ENCODE peak calls at places on chromosomes 12 and 14, in five cellular contexts. Z, R, H, L and C are unnamed samples.

GRCh38 chr14:21866479-21866878 is 192.9 kb upstream of the OR4E1 start:
- DNase-seq in Z (peak; percentile 19), R (no peak), H (no peak), L (no peak), C (peak; percentile 31)

GRCh38 chr12:15629108-15629507 is 160.1 kb downstream of the EPS8 start:
- DNase-seq in Z (peak; percentile 99), R (no peak), H (peak; percentile 84), L (no peak), C (peak; percentile 99)

GRCh38 chr14:69539631-69540410 is 34.9 kb downstream of the CCDC177 start:
- DNase-seq in Z (peak; percentile 91), R (no peak), H (peak; percentile 25), L (no peak), C (peak; percentile 88)

GRCh38 chr14:99592933-99593753 is 10.9 kb downstream of the CCDC85C start:
- DNase-seq in Z (no peak), R (peak; percentile 59), H (no peak), L (no peak), C (no peak)

GRCh38 chr12:65740873-65741600 is 83.2 kb upstream of the HMGA2 start:
- DNase-seq in Z (peak; percentile 84), R (no peak), H (peak; percentile 71), L (peak; percentile 63), C (peak; percentile 85)

GRCh38 chr14:95046711-95047681 is 110.3 kb downstream of the DICER1 start:
- DNase-seq in Z (no peak), R (no peak), H (no peak), L (peak; percentile 41), C (no peak)

GRCh38 chr12:125125271-125125670 is 60.0 kb downstream of the AACS start:
- DNase-seq in Z (no peak), R (no peak), H (no peak), L (no peak), C (no peak)

GRCh38 chr12:115227137-115227615 is 543.2 kb upstream of the TBX3 start:
- DNase-seq in Z (peak; percentile 67), R (no peak), H (no peak), L (no peak), C (peak; percentile 89)

GRCh38 chr12:109358154-109358869 is 10.6 kb downstream of the MYO1H start:
- DNase-seq in Z (peak; percentile 59), R (no peak), H (no peak), L (no peak), C (peak; percentile 59)

GRCh38 chr12:50187084-50187900 is 20.1 kb upstream of the CERS5 start:
- DNase-seq in Z (peak; percentile 91), R (no peak), H (no peak), L (no peak), C (peak; percentile 88)

GRCh38 chr14:99968156-99968920 is 96.9 kb upstream of the EVL start:
- DNase-seq in Z (peak; percentile 60), R (no peak), H (no peak), L (no peak), C (peak; percentile 84)

GRCh38 chr14:75200451-75200850 is 24.0 kb upstream of the TMED10 start:
- DNase-seq in Z (no peak), R (no peak), H (no peak), L (no peak), C (no peak)

GRCh38 chr14:37203423-37203822 is 5.7 kb downstream of the MIPOL1 start:
- DNase-seq in Z (no peak), R (no peak), H (no peak), L (no peak), C (no peak)

GRCh38 chr12:12624479-12625120 is 12.9 kb downstream of the CREBL2 start:
- DNase-seq in Z (no peak), R (no peak), H (no peak), L (no peak), C (no peak)

GRCh38 chr14:101665478-101666078 is 95.9 kb upstream of the PPP2R5C start:
- DNase-seq in Z (peak; percentile 43), R (no peak), H (no peak), L (no peak), C (peak; percentile 53)

GRCh38 chr12:55657282-55657681 is 20.6 kb downstream of the OR10P1 start:
- DNase-seq in Z (no peak), R (no peak), H (no peak), L (no peak), C (no peak)

GRCh38 chr12:42482820-42483533 is 106.6 kb downstream of the PRICKLE1 start:
- DNase-seq in Z (peak; percentile 68), R (peak; percentile 43), H (peak; percentile 59), L (peak; percentile 63), C (peak; percentile 76)

GRCh38 chr12:56032006-56032405 is 9.7 kb upstream of the RPS26 start:
- DNase-seq in Z (no peak), R (no peak), H (no peak), L (no peak), C (no peak)

GRCh38 chr14:39576726-39577125 is 144.5 kb upstream of the FBXO33 start:
- DNase-seq in Z (no peak), R (no peak), H (no peak), L (no peak), C (no peak)

GRCh38 chr12:73629893-73630872 is 907.5 kb upstream of the ATXN7L3B start:
- DNase-seq in Z (no peak), R (no peak), H (no peak), L (no peak), C (no peak)
- TF ChIP-seq CTCF in Z (no peak), R (no peak), H (no peak), L (no peak), C (no peak)

GRCh38 chr12:113777751-113778150 is 188.4 kb downstream of the RBM19 start:
- DNase-seq in Z (no peak), R (no peak), H (no peak), L (no peak), C (no peak)
- H3K4me3 ChIP-seq in Z (no peak overlapping the region), R (no peak overlapping the region), H (no peak overlapping the region), L (no peak overlapping the region), C (no peak overlapping the region)

GRCh38 chr14:82009076-82009475 is 475.4 kb upstream of the SEL1L start:
- DNase-seq in Z (no peak), R (no peak), H (no peak), L (no peak), C (no peak)
- TF ChIP-seq CTCF in Z (no peak), R (peak; percentile 30), H (no peak), L (no peak), C (no peak)

GRCh38 chr12:100794441-100795192 is at the start of gene ANO4:
- DNase-seq in Z (no peak), R (peak; percentile 43), H (no peak), L (no peak), C (peak; percentile 5)
- H3K4me3 ChIP-seq in Z (no peak within 1 kb of the TSS), R (peak within 1 kb of the TSS; percentile 67), H (no peak within 1 kb of the TSS), L (no peak within 1 kb of the TSS), C (no peak within 1 kb of the TSS)

DNA sequence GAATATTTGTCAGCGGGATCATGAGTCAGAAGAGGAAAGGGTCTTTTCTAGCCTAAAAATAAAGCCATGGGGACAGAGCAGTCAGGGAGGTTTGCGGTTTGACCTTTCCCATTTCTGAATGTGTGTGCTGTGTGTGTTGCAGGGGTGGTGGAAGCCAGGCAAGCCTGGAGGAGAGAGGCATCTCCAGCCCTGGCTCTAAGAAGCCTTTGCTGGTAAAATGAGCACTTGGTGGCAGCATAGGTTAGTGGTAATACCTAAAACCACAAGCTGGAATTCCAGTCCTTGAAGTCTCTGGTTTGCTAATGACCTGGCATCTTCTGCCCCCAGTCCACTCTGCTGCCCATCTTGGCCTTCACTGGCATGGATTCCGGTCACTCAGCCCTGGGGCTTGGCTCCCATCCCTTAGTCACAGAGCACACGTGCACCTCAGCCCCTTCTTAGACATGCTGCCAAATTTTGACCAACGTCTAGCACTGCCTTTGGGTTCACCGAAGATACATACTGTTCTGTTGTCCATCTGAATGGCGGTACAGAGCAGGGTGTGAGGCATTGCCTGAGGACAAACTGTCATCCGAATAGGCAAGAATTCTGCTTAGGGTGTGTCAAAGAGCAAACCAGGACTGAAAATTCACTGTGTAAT is 52.7 kb downstream of the KCNA5 start:
- DNase-seq in Z (peak; percentile 6), R (no peak), H (no peak), L (no peak), C (peak; percentile 22)
- TF ChIP-seq CTCF in Z (no peak), R (no peak), H (no peak), L (no peak), C (no peak)

GRCh38 chr12:57965766-57966165 is 24.4 kb downstream of the ATP23 start:
- DNase-seq in Z (no peak), R (no peak), H (no peak), L (no peak), C (no peak)
- H3K4me3 ChIP-seq in Z (no peak overlapping the region), R (no peak overlapping the region), H (no peak overlapping the region), L (no peak overlapping the region), C (no peak overlapping the region)